ENCODE peak calls at places on chromosomes 5 and 9, in seven cellular contexts. B is cardiac fibroblast, K is ACHN, G is Right ventricle myocardium superior, J is adipocyte, L is heart right ventricle, U is pulmonary artery endothelial cell. F is an unnamed sample.

GRCh38 chr5:95846554-95847260 is 24.2 kb upstream of the GLRX start:
- DNase-seq in B (peak), K (peak), G (peak), J (peak), L (no peak), U (no peak), F (peak)

GRCh38 chr9:37746448-37747270 is 6.9 kb upstream of the TRMT10B start:
- DNase-seq in B (peak), K (no peak), G (no peak), J (peak), L (no peak), U (no peak), F (no peak)

GRCh38 chr5:125367702-125368101 is 621.3 kb upstream of the ZNF608 start:
- DNase-seq in B (peak), K (no peak), G (no peak), J (peak), L (no peak), U (no peak), F (no peak)

GRCh38 chr9:95028855-95029219 is 288.7 kb downstream of the FANCC start:
- DNase-seq in B (no peak), K (no peak), G (no peak), J (no peak), L (no peak), U (no peak), F (no peak)

GRCh38 chr9:89309608-89310485 is 1.1 kb upstream of the CKS2 start:
- DNase-seq in B (peak), K (no peak), G (no peak), J (no peak), L (no peak), U (no peak), F (no peak)

GRCh38 chr5:147822686-147823491 is 8.6 kb downstream of the SPINK1 start:
- DNase-seq in B (peak), K (peak), G (peak), J (peak), L (no peak), U (peak), F (peak)

GRCh38 chr5:132961887-132962286 is 1.5 kb downstream of the AFF4 start:
- DNase-seq in B (peak), K (peak), G (no peak), J (peak), L (no peak), U (no peak), F (no peak)

GRCh38 chr9:112891521-112891920 is 845 bp upstream of the SLC46A2 start:
- DNase-seq in B (no peak), K (no peak), G (no peak), J (no peak), L (no peak), U (no peak), F (no peak)

GRCh38 chr5:59607126-59607807 is 286.3 kb downstream of the PDE4D start:
- DNase-seq in B (no peak), K (no peak), G (no peak), J (no peak), L (no peak), U (no peak), F (no peak)

GRCh38 chr5:67354051-67354450 is 157.5 kb upstream of the CD180 start:
- DNase-seq in B (no peak), K (no peak), G (no peak), J (no peak), L (no peak), U (no peak), F (no peak)

GRCh38 chr9:75111019-75111622 is 22.8 kb downstream of the OSTF1 start:
- DNase-seq in B (no peak), K (no peak), G (no peak), J (no peak), L (no peak), U (no peak), F (no peak)

GRCh38 chr9:137650779-137651178 is 32.0 kb downstream of the EHMT1 start:
- DNase-seq in B (no peak), K (no peak), G (no peak), J (no peak), L (no peak), U (no peak), F (no peak)

GRCh38 chr9:99590879-99591278 is 230.8 kb upstream of the NR4A3 start:
- DNase-seq in B (no peak), K (no peak), G (no peak), J (no peak), L (no peak), U (no peak), F (no peak)

GRCh38 chr5:123881791-123882244 is 369.8 kb downstream of the CSNK1G3 start:
- DNase-seq in B (peak), K (peak), G (no peak), J (peak), L (no peak), U (no peak), F (no peak)

GRCh38 chr5:106766913-106767312 is 903.8 kb downstream of the EFNA5 start:
- DNase-seq in B (no peak), K (no peak), G (no peak), J (peak), L (no peak), U (no peak), F (no peak)

GRCh38 chr9:112176410-112177010 is 1.4 kb upstream of the SUSD1 start:
- DNase-seq in B (no peak), K (peak), G (no peak), J (no peak), L (no peak), U (no peak), F (no peak)

GRCh38 chr5:142006363-142007236 is 6.2 kb downstream of the GNPDA1 start:
- DNase-seq in B (no peak), K (no peak), G (no peak), J (no peak), L (no peak), U (no peak), F (no peak)

GRCh38 chr5:95654196-95654595 is 7.6 kb downstream of the RFESD start:
- DNase-seq in B (no peak), K (no peak), G (no peak), J (no peak), L (no peak), U (no peak), F (no peak)

GRCh38 chr5:58849995-58850667 is 267.3 kb downstream of the RAB3C start:
- DNase-seq in B (peak), K (peak), G (no peak), J (peak), L (no peak), U (no peak), F (no peak)